ENCODE peak calls at places on chromosomes 13 and 19, in six cellular contexts. J is stomach, H is H1, O is transverse colon, X is suprapubic skin, M is A549. G is an unnamed sample.

GRCh38 chr13:40389081-40389641 is 277.3 kb downstream of the FOXO1 start:
- DNase-seq in J (no peak), H (no peak), O (no peak), X (no peak), M (no peak), G (no peak)

GRCh38 chr19:14632286-14632685 is 42.4 kb downstream of the ADGRE3 start:
- DNase-seq in J (no peak), H (no peak), O (no peak), X (no peak), M (peak; percentile 19), G (no peak)

GRCh38 chr13:33494596-33495214 is 209.2 kb upstream of the STARD13 start:
- DNase-seq in J (no peak), H (no peak), O (no peak), X (no peak), M (no peak), G (no peak)

GRCh38 chr13:82747948-82748347 is 1134.3 kb downstream of the SLITRK1 start:
- DNase-seq in J (no peak), H (no peak), O (no peak), X (no peak), M (no peak), G (no peak)

GRCh38 chr19:35265126-35265995 is 3.4 kb upstream of the USF2 start:
- DNase-seq in J (peak; percentile 14), H (no peak), O (peak; percentile 8), X (peak; percentile 57), M (no peak), G (peak; percentile 41)

GRCh38 chr13:29532821-29533220 is 62.7 kb downstream of the SLC7A1 start:
- DNase-seq in J (no peak), H (no peak), O (no peak), X (peak; percentile 46), M (no peak), G (no peak)

GRCh38 chr19:40534148-40534547 is 42.5 kb upstream of the SHKBP1 start:
- DNase-seq in J (no peak), H (no peak), O (no peak), X (no peak), M (no peak), G (no peak)

GRCh38 chr13:34358811-34359513 is 541.0 kb downstream of the RFC3 start:
- DNase-seq in J (no peak), H (no peak), O (no peak), X (no peak), M (no peak), G (no peak)

GRCh38 chr13:51158923-51159322 is 47.8 kb upstream of the C13orf42 start:
- DNase-seq in J (no peak), H (peak; percentile 30), O (no peak), X (no peak), M (no peak), G (no peak)

GRCh38 chr19:3832001-3832400 is 36.8 kb downstream of the ZFR2 start:
- DNase-seq in J (no peak), H (no peak), O (no peak), X (no peak), M (no peak), G (no peak)

GRCh38 chr19:3034845-3035541 is 5.9 kb upstream of the TLE2 start:
- DNase-seq in J (peak; percentile 51), H (peak; percentile 53), O (peak; percentile 64), X (peak; percentile 80), M (no peak), G (peak; percentile 58)

GRCh38 chr13:31072041-31072440 is 89.7 kb downstream of the HSPH1 start:
- DNase-seq in J (no peak), H (no peak), O (no peak), X (no peak), M (no peak), G (no peak)

GRCh38 chr13:76792680-76793334 is 93.4 kb downstream of the KCTD12 start:
- DNase-seq in J (no peak), H (no peak), O (no peak), X (no peak), M (no peak), G (peak; percentile 18)

GRCh38 chr19:23686622-23687423 is at the start of gene ZNF675:
- DNase-seq in J (peak; percentile 93), H (peak; percentile 88), O (peak; percentile 93), X (peak; percentile 96), M (peak; percentile 80), G (peak; percentile 89)

GRCh38 chr13:113777311-113778260 is 18.6 kb downstream of the TMEM255B start:
- DNase-seq in J (no peak), H (peak; percentile 84), O (no peak), X (no peak), M (no peak), G (no peak)

GRCh38 chr19:53877361-53877766 is 4.6 kb upstream of the PRKCG start:
- DNase-seq in J (no peak), H (no peak), O (no peak), X (no peak), M (no peak), G (no peak)

GRCh38 chr19:45668342-45668871 is 386 bp downstream of the GIPR start:
- DNase-seq in J (peak; percentile 28), H (no peak), O (peak; percentile 34), X (no peak), M (no peak), G (no peak)

GRCh38 chr19:15231256-15231655 is 992 bp downstream of the EPHX3 start:
- DNase-seq in J (no peak), H (no peak), O (no peak), X (no peak), M (no peak), G (no peak)

GRCh38 chr13:107133950-107134349 is 566.0 kb upstream of the ARGLU1 start:
- DNase-seq in J (no peak), H (no peak), O (no peak), X (no peak), M (no peak), G (no peak)

GRCh38 chr13:51632643-51633357 is 48.5 kb downstream of the WDFY2 start:
- DNase-seq in J (no peak), H (no peak), O (no peak), X (no peak), M (no peak), G (no peak)

GRCh38 chr19:39078436-39079200 is 5.5 kb upstream of the ACP7 start:
- DNase-seq in J (no peak), H (no peak), O (no peak), X (no peak), M (peak; percentile 94), G (no peak)

GRCh38 chr19:38812004-38812840 is 523 bp downstream of the LGALS4 start:
- DNase-seq in J (no peak), H (no peak), O (no peak), X (no peak), M (no peak), G (no peak)

GRCh38 chr13:88908896-88909535 is 1237.8 kb downstream of the SLITRK5 start:
- DNase-seq in J (no peak), H (no peak), O (no peak), X (no peak), M (no peak), G (no peak)

GRCh38 chr19:17902701-17903100 is 30.1 kb upstream of the CCDC124 start:
- DNase-seq in J (no peak), H (no peak), O (no peak), X (no peak), M (no peak), G (no peak)

GRCh38 chr13:59112375-59112774 is 1051.4 kb downstream of the DIAPH3 start:
- DNase-seq in J (no peak), H (no peak), O (peak; percentile 11), X (peak; percentile 60), M (no peak), G (no peak)

GRCh38 chr19:56660381-56661105 is 11.0 kb downstream of the ZNF835 start:
- DNase-seq in J (no peak), H (no peak), O (no peak), X (no peak), M (no peak), G (peak; percentile 54)

GRCh38 chr19:43532571-43532961 is 422 bp upstream of the ZNF575 start:
- DNase-seq in J (peak; percentile 73), H (no peak), O (peak; percentile 82), X (peak; percentile 82), M (peak; percentile 79), G (no peak)

GRCh38 chr19:43525836-43526771 is 897 bp downstream of the ETHE1 start:
- DNase-seq in J (peak; percentile 38), H (peak; percentile 55), O (peak; percentile 86), X (no peak), M (no peak), G (peak; percentile 40)

GRCh38 chr19:43526884-43527859 is at the start of gene ETHE1:
- DNase-seq in J (peak; percentile 84), H (peak; percentile 92), O (peak; percentile 92), X (peak; percentile 88), M (peak; percentile 89), G (peak; percentile 77)

GRCh38 chr19:43524922-43525835 is 1.8 kb downstream of the ETHE1 start:
- DNase-seq in J (peak; percentile 65), H (peak; percentile 63), O (peak; percentile 87), X (no peak), M (peak; percentile 71), G (peak; percentile 52)

GRCh38 chr19:43527860-43528622 is 1.0 kb upstream of the ETHE1 start:
- DNase-seq in J (no peak), H (no peak), O (peak; percentile 51), X (peak; percentile 80), M (no peak), G (no peak)
- TF ChIP-seq CTCF in J (no peak), H (no peak), O (no peak), X (no peak), M (no peak), G (no peak)

GRCh38 chr19:51023946-51024345 is 2.5 kb downstream of the KLK11 start:
- DNase-seq in J (no peak), H (no peak), O (no peak), X (no peak), M (no peak), G (no peak)
- TF ChIP-seq EP300 in J (no peak), H (no peak), O (no peak), X (no peak), M (no peak), G (no peak)

GRCh38 chr19:58181902-58182576 is 822 bp upstream of the ZNF274 start:
- DNase-seq in J (peak; percentile 27), H (peak; percentile 62), O (peak; percentile 42), X (peak; percentile 64), M (peak; percentile 41), G (peak; percentile 37)
- TF ChIP-seq CTCF in J (no peak), H (peak; percentile 73), O (peak; percentile 26), X (peak; percentile 50), M (peak; percentile 20), G (no peak)

DNA sequence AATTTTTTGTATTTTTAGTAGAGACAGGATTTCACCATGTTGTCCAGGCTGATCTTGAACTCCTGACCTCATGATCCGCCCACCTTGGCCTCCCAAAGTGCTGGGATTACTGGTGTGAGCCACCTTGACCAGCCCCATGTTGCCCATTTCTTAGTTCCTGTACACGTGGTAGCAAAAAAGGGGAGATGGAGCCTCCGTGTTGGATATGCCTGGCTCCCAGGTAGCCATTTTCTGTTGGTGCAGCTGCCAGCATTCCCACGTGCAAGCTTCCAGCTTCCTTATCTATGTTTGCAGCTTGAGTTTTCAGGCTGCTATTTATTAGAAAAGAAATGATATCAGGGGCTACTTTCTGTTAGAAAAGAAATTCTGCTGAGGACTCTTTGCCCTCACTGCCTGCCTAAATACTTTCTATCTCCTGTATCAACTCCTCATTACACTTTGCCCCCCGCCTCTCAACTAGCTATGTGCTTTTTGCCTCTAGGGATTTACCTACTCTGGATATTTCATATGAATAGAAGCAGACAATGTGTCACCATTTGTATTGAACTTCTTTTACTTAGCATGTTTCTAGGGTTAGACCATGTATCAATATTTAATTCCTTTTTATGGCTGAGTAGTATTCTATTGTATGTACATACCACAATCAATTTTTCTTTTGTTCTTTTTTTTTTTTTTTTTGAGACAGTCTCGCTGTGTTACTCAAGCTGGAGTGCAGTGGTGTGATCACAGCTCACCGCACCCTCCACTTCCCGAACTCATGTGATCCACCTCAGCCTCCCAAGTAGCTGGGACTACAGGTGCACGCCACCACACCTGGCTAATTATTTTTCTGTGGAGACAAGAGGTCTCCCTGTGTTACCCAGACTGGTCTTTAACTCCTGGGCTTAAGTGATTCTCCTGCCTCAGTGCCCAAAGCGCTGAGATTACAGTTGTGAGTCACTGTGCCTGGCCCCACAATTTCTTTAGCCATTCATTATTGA is 3.3 kb upstream of the TMED1 start:
- DNase-seq in J (no peak), H (no peak), O (no peak), X (no peak), M (no peak), G (no peak)
- TF ChIP-seq EP300 in J (no peak), H (no peak), O (no peak), X (no peak), M (no peak), G (no peak)